ENCODE peak calls at places on chromosome 3, in eight cellular contexts. One of them, this sample, is unnamed.

GRCh38 chr3:62922326-62922725 is 47.1 kb upstream of the CADPS start:
- DNase-seq in activated T-cell treated with anti-CD3 and anti-CD28 coated beads for 1 hour: no peak
- DNase-seq in NCI-H510A treated with DMSO at 0.1 percent for 48 hours: no peak
- DNase-seq in NCI-H2081: no peak
- DNase-seq in T-helper 1 cell: no peak
- DNase-seq in stimulated activated CD4-positive, alpha-beta T cell treated with anti-CD3 and anti-CD28 coated beads, TNF-alpha, amount 100 ng/mL, for 24 hours: no peak
- DNase-seq in AG10803: peak
- DNase-seq in AG04450: no peak
- DNase-seq in this sample: no peak

GRCh38 chr3:196660381-196661166 is 21.1 kb downstream of the NRROS start:
- DNase-seq in T-helper 1 cell: no peak
- DNase-seq in NCI-H510A treated with DMSO at 0.1 percent for 48 hours: peak
- DNase-seq in AG10803: no peak
- DNase-seq in AG04450: no peak
- DNase-seq in NCI-H2081: peak
- DNase-seq in activated T-cell treated with anti-CD3 and anti-CD28 coated beads for 1 hour: no peak
- DNase-seq in stimulated activated CD4-positive, alpha-beta T cell treated with anti-CD3 and anti-CD28 coated beads, TNF-alpha, amount 100 ng/mL, for 24 hours: no peak
- DNase-seq in this sample: peak

GRCh38 chr3:94285874-94286273 is 223.0 kb downstream of the NSUN3 start:
- DNase-seq in NCI-H510A treated with DMSO at 0.1 percent for 48 hours: no peak
- DNase-seq in NCI-H2081: peak
- DNase-seq in activated T-cell treated with anti-CD3 and anti-CD28 coated beads for 1 hour: no peak
- DNase-seq in T-helper 1 cell: no peak
- DNase-seq in AG10803: peak
- DNase-seq in stimulated activated CD4-positive, alpha-beta T cell treated with anti-CD3 and anti-CD28 coated beads, TNF-alpha, amount 100 ng/mL, for 24 hours: no peak
- DNase-seq in AG04450: no peak
- DNase-seq in this sample: no peak

GRCh38 chr3:160401301-160402095 is 2.0 kb downstream of the SMC4 start:
- DNase-seq in T-helper 1 cell: no peak
- DNase-seq in AG04450: peak
- DNase-seq in stimulated activated CD4-positive, alpha-beta T cell treated with anti-CD3 and anti-CD28 coated beads, TNF-alpha, amount 100 ng/mL, for 24 hours: no peak
- DNase-seq in NCI-H510A treated with DMSO at 0.1 percent for 48 hours: peak
- DNase-seq in AG10803: peak
- DNase-seq in NCI-H2081: peak
- DNase-seq in activated T-cell treated with anti-CD3 and anti-CD28 coated beads for 1 hour: no peak
- DNase-seq in this sample: peak

GRCh38 chr3:76065975-76066374 is 280.6 kb upstream of the ZNF717 start:
- DNase-seq in NCI-H510A treated with DMSO at 0.1 percent for 48 hours: no peak
- DNase-seq in AG10803: no peak
- DNase-seq in activated T-cell treated with anti-CD3 and anti-CD28 coated beads for 1 hour: no peak
- DNase-seq in stimulated activated CD4-positive, alpha-beta T cell treated with anti-CD3 and anti-CD28 coated beads, TNF-alpha, amount 100 ng/mL, for 24 hours: no peak
- DNase-seq in NCI-H2081: peak
- DNase-seq in T-helper 1 cell: no peak
- DNase-seq in AG04450: no peak
- DNase-seq in this sample: no peak

GRCh38 chr3:197518794-197519451 is 36.8 kb downstream of the BDH1 start:
- DNase-seq in NCI-H2081: no peak
- DNase-seq in T-helper 1 cell: no peak
- DNase-seq in AG10803: no peak
- DNase-seq in NCI-H510A treated with DMSO at 0.1 percent for 48 hours: no peak
- DNase-seq in stimulated activated CD4-positive, alpha-beta T cell treated with anti-CD3 and anti-CD28 coated beads, TNF-alpha, amount 100 ng/mL, for 24 hours: no peak
- DNase-seq in activated T-cell treated with anti-CD3 and anti-CD28 coated beads for 1 hour: no peak
- DNase-seq in AG04450: no peak
- DNase-seq in this sample: no peak

GRCh38 chr3:18505056-18505455 is 79.9 kb upstream of the SATB1 start:
- DNase-seq in T-helper 1 cell: no peak
- DNase-seq in stimulated activated CD4-positive, alpha-beta T cell treated with anti-CD3 and anti-CD28 coated beads, TNF-alpha, amount 100 ng/mL, for 24 hours: no peak
- DNase-seq in activated T-cell treated with anti-CD3 and anti-CD28 coated beads for 1 hour: no peak
- DNase-seq in NCI-H2081: no peak
- DNase-seq in AG10803: no peak
- DNase-seq in NCI-H510A treated with DMSO at 0.1 percent for 48 hours: no peak
- DNase-seq in AG04450: no peak
- DNase-seq in this sample: no peak

GRCh38 chr3:181298421-181298820 is 308.9 kb upstream of the DNAJC19 start:
- DNase-seq in activated T-cell treated with anti-CD3 and anti-CD28 coated beads for 1 hour: no peak
- DNase-seq in NCI-H510A treated with DMSO at 0.1 percent for 48 hours: no peak
- DNase-seq in T-helper 1 cell: no peak
- DNase-seq in NCI-H2081: no peak
- DNase-seq in stimulated activated CD4-positive, alpha-beta T cell treated with anti-CD3 and anti-CD28 coated beads, TNF-alpha, amount 100 ng/mL, for 24 hours: no peak
- DNase-seq in AG04450: no peak
- DNase-seq in AG10803: no peak
- DNase-seq in this sample: no peak

GRCh38 chr3:148149556-148149955 is 548.1 kb upstream of the AGTR1 start:
- DNase-seq in stimulated activated CD4-positive, alpha-beta T cell treated with anti-CD3 and anti-CD28 coated beads, TNF-alpha, amount 100 ng/mL, for 24 hours: no peak
- DNase-seq in AG10803: no peak
- DNase-seq in T-helper 1 cell: no peak
- DNase-seq in NCI-H2081: no peak
- DNase-seq in AG04450: no peak
- DNase-seq in activated T-cell treated with anti-CD3 and anti-CD28 coated beads for 1 hour: no peak
- DNase-seq in NCI-H510A treated with DMSO at 0.1 percent for 48 hours: no peak
- DNase-seq in this sample: no peak

GRCh38 chr3:155676252-155676981 is 68.5 kb downstream of the PLCH1 start:
- DNase-seq in AG04450: no peak
- DNase-seq in AG10803: peak
- DNase-seq in stimulated activated CD4-positive, alpha-beta T cell treated with anti-CD3 and anti-CD28 coated beads, TNF-alpha, amount 100 ng/mL, for 24 hours: no peak
- DNase-seq in NCI-H2081: no peak
- DNase-seq in T-helper 1 cell: no peak
- DNase-seq in NCI-H510A treated with DMSO at 0.1 percent for 48 hours: no peak
- DNase-seq in activated T-cell treated with anti-CD3 and anti-CD28 coated beads for 1 hour: no peak
- DNase-seq in this sample: peak

GRCh38 chr3:46946856-46947544 is 29.5 kb downstream of the CCDC12 start:
- DNase-seq in AG04450: no peak
- DNase-seq in T-helper 1 cell: peak
- DNase-seq in AG10803: no peak
- DNase-seq in NCI-H510A treated with DMSO at 0.1 percent for 48 hours: no peak
- DNase-seq in stimulated activated CD4-positive, alpha-beta T cell treated with anti-CD3 and anti-CD28 coated beads, TNF-alpha, amount 100 ng/mL, for 24 hours: peak
- DNase-seq in NCI-H2081: peak
- DNase-seq in activated T-cell treated with anti-CD3 and anti-CD28 coated beads for 1 hour: peak
- DNase-seq in this sample: no peak

GRCh38 chr3:134364061-134364935 is 9.9 kb downstream of the AMOTL2 start:
- DNase-seq in T-helper 1 cell: no peak
- DNase-seq in AG04450: peak
- DNase-seq in AG10803: peak
- DNase-seq in activated T-cell treated with anti-CD3 and anti-CD28 coated beads for 1 hour: no peak
- DNase-seq in NCI-H2081: peak
- DNase-seq in stimulated activated CD4-positive, alpha-beta T cell treated with anti-CD3 and anti-CD28 coated beads, TNF-alpha, amount 100 ng/mL, for 24 hours: no peak
- DNase-seq in NCI-H510A treated with DMSO at 0.1 percent for 48 hours: peak
- DNase-seq in this sample: peak

GRCh38 chr3:114121996-114122709 is 56.7 kb downstream of the DRD3 start:
- DNase-seq in activated T-cell treated with anti-CD3 and anti-CD28 coated beads for 1 hour: no peak
- DNase-seq in stimulated activated CD4-positive, alpha-beta T cell treated with anti-CD3 and anti-CD28 coated beads, TNF-alpha, amount 100 ng/mL, for 24 hours: no peak
- DNase-seq in AG04450: peak
- DNase-seq in NCI-H510A treated with DMSO at 0.1 percent for 48 hours: no peak
- DNase-seq in T-helper 1 cell: no peak
- DNase-seq in AG10803: peak
- DNase-seq in NCI-H2081: peak
- DNase-seq in this sample: no peak

GRCh38 chr3:177468816-177469590 is 271.7 kb upstream of the TBL1XR1 start:
- DNase-seq in AG10803: peak
- DNase-seq in activated T-cell treated with anti-CD3 and anti-CD28 coated beads for 1 hour: no peak
- DNase-seq in T-helper 1 cell: no peak
- DNase-seq in stimulated activated CD4-positive, alpha-beta T cell treated with anti-CD3 and anti-CD28 coated beads, TNF-alpha, amount 100 ng/mL, for 24 hours: no peak
- DNase-seq in NCI-H2081: no peak
- DNase-seq in NCI-H510A treated with DMSO at 0.1 percent for 48 hours: no peak
- DNase-seq in AG04450: no peak
- DNase-seq in this sample: no peak

GRCh38 chr3:129560931-129561594 is 18.1 kb downstream of the H1-8 start:
- DNase-seq in NCI-H510A treated with DMSO at 0.1 percent for 48 hours: no peak
- DNase-seq in NCI-H2081: peak
- DNase-seq in T-helper 1 cell: no peak
- DNase-seq in stimulated activated CD4-positive, alpha-beta T cell treated with anti-CD3 and anti-CD28 coated beads, TNF-alpha, amount 100 ng/mL, for 24 hours: no peak
- DNase-seq in AG10803: peak
- DNase-seq in AG04450: peak
- DNase-seq in activated T-cell treated with anti-CD3 and anti-CD28 coated beads for 1 hour: no peak
- DNase-seq in this sample: no peak

GRCh38 chr3:124498891-124499290 is 231.4 kb upstream of the UMPS start:
- DNase-seq in AG10803: peak
- DNase-seq in stimulated activated CD4-positive, alpha-beta T cell treated with anti-CD3 and anti-CD28 coated beads, TNF-alpha, amount 100 ng/mL, for 24 hours: no peak
- DNase-seq in AG04450: no peak
- DNase-seq in NCI-H2081: no peak
- DNase-seq in NCI-H510A treated with DMSO at 0.1 percent for 48 hours: no peak
- DNase-seq in T-helper 1 cell: no peak
- DNase-seq in activated T-cell treated with anti-CD3 and anti-CD28 coated beads for 1 hour: no peak
- DNase-seq in this sample: no peak

GRCh38 chr3:187086831-187087230 is 52.5 kb downstream of the RPL39L start:
- DNase-seq in NCI-H2081: no peak
- DNase-seq in stimulated activated CD4-positive, alpha-beta T cell treated with anti-CD3 and anti-CD28 coated beads, TNF-alpha, amount 100 ng/mL, for 24 hours: no peak
- DNase-seq in AG04450: no peak
- DNase-seq in NCI-H510A treated with DMSO at 0.1 percent for 48 hours: no peak
- DNase-seq in T-helper 1 cell: no peak
- DNase-seq in AG10803: no peak
- DNase-seq in activated T-cell treated with anti-CD3 and anti-CD28 coated beads for 1 hour: no peak
- DNase-seq in this sample: no peak

GRCh38 chr3:58122936-58123700 is 87.7 kb downstream of the DNASE1L3 start:
- DNase-seq in AG04450: no peak
- DNase-seq in T-helper 1 cell: no peak
- DNase-seq in stimulated activated CD4-positive, alpha-beta T cell treated with anti-CD3 and anti-CD28 coated beads, TNF-alpha, amount 100 ng/mL, for 24 hours: no peak
- DNase-seq in NCI-H2081: no peak
- DNase-seq in AG10803: no peak
- DNase-seq in NCI-H510A treated with DMSO at 0.1 percent for 48 hours: no peak
- DNase-seq in activated T-cell treated with anti-CD3 and anti-CD28 coated beads for 1 hour: no peak
- DNase-seq in this sample: no peak

GRCh38 chr3:107657971-107658370 is 135.2 kb downstream of the BBX start:
- DNase-seq in stimulated activated CD4-positive, alpha-beta T cell treated with anti-CD3 and anti-CD28 coated beads, TNF-alpha, amount 100 ng/mL, for 24 hours: no peak
- DNase-seq in T-helper 1 cell: no peak
- DNase-seq in AG04450: no peak
- DNase-seq in NCI-H510A treated with DMSO at 0.1 percent for 48 hours: no peak
- DNase-seq in AG10803: peak
- DNase-seq in NCI-H2081: no peak
- DNase-seq in activated T-cell treated with anti-CD3 and anti-CD28 coated beads for 1 hour: no peak
- DNase-seq in this sample: no peak

GRCh38 chr3:177141899-177142651 is 55.2 kb downstream of the TBL1XR1 start:
- DNase-seq in AG10803: no peak
- DNase-seq in T-helper 1 cell: no peak
- DNase-seq in stimulated activated CD4-positive, alpha-beta T cell treated with anti-CD3 and anti-CD28 coated beads, TNF-alpha, amount 100 ng/mL, for 24 hours: no peak
- DNase-seq in NCI-H510A treated with DMSO at 0.1 percent for 48 hours: no peak
- DNase-seq in NCI-H2081: no peak
- DNase-seq in AG04450: no peak
- DNase-seq in activated T-cell treated with anti-CD3 and anti-CD28 coated beads for 1 hour: no peak
- DNase-seq in this sample: no peak

GRCh38 chr3:183291511-183292031 is 38.5 kb downstream of the B3GNT5 start:
- DNase-seq in NCI-H510A treated with DMSO at 0.1 percent for 48 hours: peak
- DNase-seq in NCI-H2081: peak
- DNase-seq in stimulated activated CD4-positive, alpha-beta T cell treated with anti-CD3 and anti-CD28 coated beads, TNF-alpha, amount 100 ng/mL, for 24 hours: no peak
- DNase-seq in T-helper 1 cell: no peak
- DNase-seq in AG10803: peak
- DNase-seq in activated T-cell treated with anti-CD3 and anti-CD28 coated beads for 1 hour: no peak
- DNase-seq in AG04450: no peak
- DNase-seq in this sample: no peak

GRCh38 chr3:48404440-48405342 is 25.2 kb downstream of the PLXNB1 start:
- DNase-seq in NCI-H2081: no peak
- DNase-seq in AG04450: no peak
- DNase-seq in NCI-H510A treated with DMSO at 0.1 percent for 48 hours: no peak
- DNase-seq in AG10803: no peak
- DNase-seq in stimulated activated CD4-positive, alpha-beta T cell treated with anti-CD3 and anti-CD28 coated beads, TNF-alpha, amount 100 ng/mL, for 24 hours: no peak
- DNase-seq in activated T-cell treated with anti-CD3 and anti-CD28 coated beads for 1 hour: no peak
- DNase-seq in T-helper 1 cell: no peak
- DNase-seq in this sample: no peak

GRCh38 chr3:3815206-3815605 is 16.0 kb downstream of the LRRN1 start:
- DNase-seq in AG04450: no peak
- DNase-seq in NCI-H510A treated with DMSO at 0.1 percent for 48 hours: no peak
- DNase-seq in stimulated activated CD4-positive, alpha-beta T cell treated with anti-CD3 and anti-CD28 coated beads, TNF-alpha, amount 100 ng/mL, for 24 hours: no peak
- DNase-seq in T-helper 1 cell: no peak
- DNase-seq in activated T-cell treated with anti-CD3 and anti-CD28 coated beads for 1 hour: no peak
- DNase-seq in NCI-H2081: no peak
- DNase-seq in AG10803: no peak
- DNase-seq in this sample: no peak

GRCh38 chr3:64645236-64645635 is 42.6 kb downstream of the ADAMTS9 start:
- DNase-seq in activated T-cell treated with anti-CD3 and anti-CD28 coated beads for 1 hour: no peak
- DNase-seq in AG10803: no peak
- DNase-seq in NCI-H2081: no peak
- DNase-seq in AG04450: no peak
- DNase-seq in NCI-H510A treated with DMSO at 0.1 percent for 48 hours: no peak
- DNase-seq in T-helper 1 cell: no peak
- DNase-seq in stimulated activated CD4-positive, alpha-beta T cell treated with anti-CD3 and anti-CD28 coated beads, TNF-alpha, amount 100 ng/mL, for 24 hours: no peak
- DNase-seq in this sample: no peak

GRCh38 chr3:108202080-108202479 is 20.1 kb downstream of the IFT57 start:
- DNase-seq in activated T-cell treated with anti-CD3 and anti-CD28 coated beads for 1 hour: no peak
- DNase-seq in stimulated activated CD4-positive, alpha-beta T cell treated with anti-CD3 and anti-CD28 coated beads, TNF-alpha, amount 100 ng/mL, for 24 hours: no peak
- DNase-seq in T-helper 1 cell: no peak
- DNase-seq in NCI-H2081: peak
- DNase-seq in NCI-H510A treated with DMSO at 0.1 percent for 48 hours: no peak
- DNase-seq in AG10803: peak
- DNase-seq in AG04450: no peak
- DNase-seq in this sample: no peak

GRCh38 chr3:46460051-46460450 is 4.7 kb downstream of the LTF start:
- DNase-seq in activated T-cell treated with anti-CD3 and anti-CD28 coated beads for 1 hour: no peak
- DNase-seq in AG10803: no peak
- DNase-seq in stimulated activated CD4-positive, alpha-beta T cell treated with anti-CD3 and anti-CD28 coated beads, TNF-alpha, amount 100 ng/mL, for 24 hours: no peak
- DNase-seq in NCI-H2081: no peak
- DNase-seq in NCI-H510A treated with DMSO at 0.1 percent for 48 hours: no peak
- DNase-seq in AG04450: no peak
- DNase-seq in T-helper 1 cell: no peak
- DNase-seq in this sample: no peak

GRCh38 chr3:196619213-196619612 is 20.3 kb upstream of the NRROS start:
- DNase-seq in activated T-cell treated with anti-CD3 and anti-CD28 coated beads for 1 hour: no peak
- DNase-seq in AG10803: no peak
- DNase-seq in AG04450: no peak
- DNase-seq in T-helper 1 cell: no peak
- DNase-seq in stimulated activated CD4-positive, alpha-beta T cell treated with anti-CD3 and anti-CD28 coated beads, TNF-alpha, amount 100 ng/mL, for 24 hours: no peak
- DNase-seq in NCI-H510A treated with DMSO at 0.1 percent for 48 hours: peak
- DNase-seq in NCI-H2081: no peak
- DNase-seq in this sample: peak

GRCh38 chr3:193554790-193555189 is at the start of gene ATP13A4:
- DNase-seq in activated T-cell treated with anti-CD3 and anti-CD28 coated beads for 1 hour: no peak
- DNase-seq in NCI-H510A treated with DMSO at 0.1 percent for 48 hours: no peak
- DNase-seq in AG04450: no peak
- DNase-seq in AG10803: no peak
- DNase-seq in T-helper 1 cell: no peak
- DNase-seq in NCI-H2081: no peak
- DNase-seq in stimulated activated CD4-positive, alpha-beta T cell treated with anti-CD3 and anti-CD28 coated beads, TNF-alpha, amount 100 ng/mL, for 24 hours: no peak
- DNase-seq in this sample: no peak

GRCh38 chr3:71725279-71725991 is at the start of gene EIF4E3:
- DNase-seq in AG10803: peak
- DNase-seq in NCI-H510A treated with DMSO at 0.1 percent for 48 hours: no peak
- DNase-seq in stimulated activated CD4-positive, alpha-beta T cell treated with anti-CD3 and anti-CD28 coated beads, TNF-alpha, amount 100 ng/mL, for 24 hours: no peak
- DNase-seq in NCI-H2081: peak
- DNase-seq in activated T-cell treated with anti-CD3 and anti-CD28 coated beads for 1 hour: peak
- DNase-seq in T-helper 1 cell: peak
- DNase-seq in AG04450: no peak
- DNase-seq in this sample: no peak

GRCh38 chr3:194141415-194142155 is 5.6 kb downstream of the HES1 start:
- DNase-seq in AG04450: peak
- DNase-seq in stimulated activated CD4-positive, alpha-beta T cell treated with anti-CD3 and anti-CD28 coated beads, TNF-alpha, amount 100 ng/mL, for 24 hours: peak
- DNase-seq in activated T-cell treated with anti-CD3 and anti-CD28 coated beads for 1 hour: peak
- DNase-seq in AG10803: peak
- DNase-seq in NCI-H2081: peak
- DNase-seq in NCI-H510A treated with DMSO at 0.1 percent for 48 hours: peak
- DNase-seq in T-helper 1 cell: peak
- DNase-seq in this sample: peak

GRCh38 chr3:169501777-169502320 is 161.7 kb downstream of the MECOM start:
- DNase-seq in NCI-H510A treated with DMSO at 0.1 percent for 48 hours: no peak
- DNase-seq in NCI-H2081: no peak
- DNase-seq in AG10803: no peak
- DNase-seq in activated T-cell treated with anti-CD3 and anti-CD28 coated beads for 1 hour: no peak
- DNase-seq in stimulated activated CD4-positive, alpha-beta T cell treated with anti-CD3 and anti-CD28 coated beads, TNF-alpha, amount 100 ng/mL, for 24 hours: no peak
- DNase-seq in AG04450: no peak
- DNase-seq in T-helper 1 cell: no peak
- DNase-seq in this sample: no peak